ENCODE peak calls at places on chromosomes 5 and 9, in four cellular contexts. C is cardiac muscle cell; Y is fibroblast of mammary gland; F is CD8-positive, alpha-beta T cell. N is an unnamed sample.

GRCh38 chr9:80797427-80797825 is 891.9 kb downstream of the TLE1 start:
- DNase-seq in C (no peak), Y (no peak), F (no peak), N (no peak)

GRCh38 chr9:128390813-128391711 is 19.9 kb downstream of the URM1 start:
- DNase-seq in C (no peak), Y (no peak), F (no peak), N (no peak)

GRCh38 chr5:126499742-126500396 is 76.7 kb downstream of the GRAMD2B start:
- DNase-seq in C (peak; percentile 39), Y (peak; percentile 34), F (peak; percentile 34), N (no peak)

GRCh38 chr9:88694625-88695024 is 159.6 kb downstream of the NXNL2 start:
- DNase-seq in C (peak; percentile 36), Y (peak; percentile 49), F (no peak), N (no peak)

GRCh38 chr5:130324953-130325671 is 420.8 kb downstream of the CHSY3 start:
- DNase-seq in C (no peak), Y (no peak), F (no peak), N (no peak)

GRCh38 chr5:83253731-83254130 is 176.4 kb downstream of the XRCC4 start:
- DNase-seq in C (no peak), Y (peak; percentile 3), F (no peak), N (no peak)

GRCh38 chr9:20403346-20403745 is 219.0 kb downstream of the MLLT3 start:
- DNase-seq in C (no peak), Y (no peak), F (no peak), N (no peak)

GRCh38 chr9:88747768-88748167 is 212.8 kb downstream of the NXNL2 start:
- DNase-seq in C (peak; percentile 93), Y (peak; percentile 99), F (no peak), N (no peak)

GRCh38 chr9:126916909-126917308 is 2.3 kb downstream of the RALGPS1 start:
- DNase-seq in C (no peak), Y (no peak), F (no peak), N (no peak)

GRCh38 chr5:56565693-56566092 is 249.7 kb upstream of the MAP3K1 start:
- DNase-seq in C (no peak), Y (no peak), F (no peak), N (no peak)

GRCh38 chr5:91146905-91147600 is 236.1 kb downstream of the ARRDC3 start:
- DNase-seq in C (peak; percentile 66), Y (no peak), F (no peak), N (no peak)

GRCh38 chr5:314676-315487 is 6.6 kb upstream of the AHRR start:
- DNase-seq in C (no peak), Y (no peak), F (no peak), N (no peak)

GRCh38 chr5:112263469-112263868 is 155.6 kb downstream of the EPB41L4A start:
- DNase-seq in C (no peak), Y (no peak), F (no peak), N (no peak)

GRCh38 chr5:60540855-60541805 is 158.8 kb downstream of the DEPDC1B start:
- DNase-seq in C (peak; percentile 88), Y (peak; percentile 72), F (peak; percentile 28), N (no peak)

GRCh38 chr9:112295174-112295573 is 38.2 kb downstream of the PTBP3 start:
- DNase-seq in C (no peak), Y (no peak), F (no peak), N (no peak)

GRCh38 chr5:125870271-125870670 is 552.9 kb upstream of the GRAMD2B start:
- DNase-seq in C (no peak), Y (peak; percentile 89), F (no peak), N (no peak)

GRCh38 chr5:149367249-149367971 is 9.6 kb downstream of the PCYOX1L start:
- DNase-seq in C (peak; percentile 78), Y (peak; percentile 69), F (peak; percentile 46), N (peak; percentile 73)

GRCh38 chr9:83934569-83935275 is 13.5 kb upstream of the KIF27 start:
- DNase-seq in C (peak; percentile 75), Y (peak; percentile 83), F (no peak), N (no peak)

GRCh38 chr5:151092750-151093149 is 11.9 kb upstream of the TNIP1 start:
- DNase-seq in C (peak; percentile 67), Y (peak; percentile 84), F (no peak), N (no peak)

GRCh38 chr5:75274486-75274885 is 37.8 kb upstream of the ANKRD31 start:
- DNase-seq in C (no peak), Y (no peak), F (no peak), N (no peak)

GRCh38 chr5:54295658-54296276 is 14.6 kb downstream of the ARL15 start:
- DNase-seq in C (no peak), Y (no peak), F (no peak), N (no peak)

GRCh38 chr5:141869514-141869913 is 8.7 kb downstream of the PCDH1 start:
- DNase-seq in C (no peak), Y (no peak), F (no peak), N (no peak)

GRCh38 chr9:71944754-71945409 is 33.4 kb downstream of the C9orf85 start:
- DNase-seq in C (no peak), Y (peak; percentile 16), F (no peak), N (no peak)

GRCh38 chr5:170151105-170151831 is 45.6 kb downstream of the FOXI1 start:
- DNase-seq in C (peak; percentile 91), Y (peak; percentile 9), F (no peak), N (peak; percentile 65)

GRCh38 chr5:172854451-172854871 is 20.4 kb downstream of the ERGIC1 start:
- DNase-seq in C (no peak), Y (peak; percentile 82), F (peak; percentile 73), N (no peak)

GRCh38 chr5:173231996-173232498 is 3.0 kb downstream of the NKX2-5 start:
- DNase-seq in C (no peak), Y (no peak), F (no peak), N (no peak)

GRCh38 chr5:126182901-126183695 is 240.1 kb upstream of the GRAMD2B start:
- DNase-seq in C (no peak), Y (no peak), F (no peak), N (no peak)

GRCh38 chr9:123834907-123835562 is 94.9 kb downstream of the DENND1A start:
- DNase-seq in C (peak; percentile 57), Y (no peak), F (no peak), N (no peak)

GRCh38 chr5:172437445-172438303 is 16.7 kb downstream of the SH3PXD2B start:
- DNase-seq in C (peak; percentile 93), Y (peak; percentile 96), F (no peak), N (peak; percentile 63)

GRCh38 chr9:132717326-132717945 is 47.2 kb downstream of the GTF3C4 start:
- DNase-seq in C (no peak), Y (no peak), F (no peak), N (no peak)

GRCh38 chr5:171405615-171406014 is 13.8 kb upstream of the FGF18 start:
- DNase-seq in C (peak; percentile 35), Y (peak; percentile 52), F (no peak), N (no peak)

GRCh38 chr9:72772641-72773040 is 180.2 kb downstream of the ALDH1A1 start:
- DNase-seq in C (no peak), Y (no peak), F (no peak), N (no peak)

DNA sequence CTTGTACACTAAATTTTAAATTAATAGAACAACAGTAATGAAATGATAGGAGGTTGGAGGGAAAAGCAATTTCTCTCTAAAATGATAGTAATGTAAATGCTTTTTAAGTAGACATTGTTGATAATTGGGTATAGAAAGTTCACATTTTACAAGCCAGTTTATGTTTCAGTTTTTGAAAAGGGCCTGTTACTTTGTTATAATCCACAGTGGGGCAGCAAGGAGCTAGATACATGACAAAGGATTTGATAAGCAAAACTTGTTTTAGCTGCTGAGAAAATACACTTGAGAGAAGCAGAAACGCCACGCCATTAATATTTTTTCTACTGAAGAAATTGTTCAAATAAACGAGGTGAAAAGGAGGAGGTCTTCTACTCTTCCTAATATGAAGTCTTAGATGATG is 30.2 kb downstream of the SREK1 start:
- DNase-seq in C (peak; percentile 61), Y (peak; percentile 53), F (no peak), N (no peak)
- TF ChIP-seq CTCF in C (peak; percentile 55), Y (peak; percentile 53), F (no peak), N (no peak)

DNA sequence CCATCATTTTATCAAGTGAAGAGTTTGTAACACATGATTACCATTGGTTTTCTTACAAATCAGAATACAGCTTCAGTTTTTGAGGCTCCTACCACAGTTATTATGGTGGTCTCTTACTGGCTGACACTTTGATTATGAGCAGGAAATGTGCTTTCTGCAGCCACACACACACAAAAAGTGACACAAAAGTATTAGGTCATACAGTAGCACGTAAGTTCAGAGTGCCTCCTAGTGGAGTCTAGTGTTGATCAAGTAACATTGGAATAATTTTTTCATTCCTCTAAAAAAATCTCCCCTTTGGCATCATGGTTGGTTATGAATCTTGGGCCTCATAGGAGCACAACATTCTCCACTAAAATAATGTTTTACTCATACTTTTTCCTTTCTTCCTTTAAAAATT is 37.6 kb downstream of the PAM start:
- DNase-seq in C (peak; percentile 22), Y (peak; percentile 56), F (no peak), N (no peak)
- TF ChIP-seq CTCF in C (peak; percentile 31), Y (peak; percentile 48), F (no peak), N (no peak)

GRCh38 chr5:134524219-134524825 is 1.1 kb upstream of the JADE2 start:
- DNase-seq in C (peak; percentile 88), Y (peak; percentile 72), F (peak; percentile 80), N (peak; percentile 50)

GRCh38 chr5:134523543-134524136 is 1.8 kb upstream of the JADE2 start:
- DNase-seq in C (no peak), Y (no peak), F (no peak), N (no peak)

GRCh38 chr5:134525687-134526482 is 415 bp downstream of the JADE2 start:
- DNase-seq in C (peak; percentile 90), Y (peak; percentile 75), F (peak; percentile 82), N (peak; percentile 59)

GRCh38 chr5:134526483-134527155 is 1.1 kb downstream of the JADE2 start:
- DNase-seq in C (peak; percentile 38), Y (peak; percentile 57), F (peak; percentile 69), N (peak; percentile 58)

GRCh38 chr5:134524826-134525686 is at the start of gene JADE2:
- DNase-seq in C (peak; percentile 82), Y (peak; percentile 70), F (peak; percentile 93), N (peak; percentile 45)
- TF ChIP-seq CTCF in C (no peak), Y (no peak), F (no peak), N (no peak)

DNA sequence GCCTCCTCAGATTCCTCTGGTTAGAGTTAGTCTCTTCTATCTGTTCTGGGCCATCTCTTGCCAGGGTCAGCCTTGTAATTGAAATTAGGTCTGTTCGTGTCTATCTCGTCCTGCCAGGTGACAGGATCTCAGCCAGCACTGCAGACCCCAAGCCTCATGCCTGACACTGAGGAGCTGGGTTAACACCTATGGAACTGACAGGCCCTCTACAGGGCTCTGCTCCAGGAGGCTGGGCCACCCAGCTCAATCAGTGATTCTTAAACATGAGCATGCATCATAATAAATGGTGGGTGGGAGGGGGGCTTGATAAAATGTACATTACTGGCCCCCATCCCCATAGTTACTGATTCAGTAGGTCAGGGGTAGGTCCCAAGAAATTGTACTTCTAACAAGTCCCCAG is 103.4 kb downstream of the PSD2 start:
- DNase-seq in C (no peak), Y (no peak), F (no peak), N (no peak)
- TF ChIP-seq CTCF in C (no peak), Y (no peak), F (no peak), N (no peak)

DNA sequence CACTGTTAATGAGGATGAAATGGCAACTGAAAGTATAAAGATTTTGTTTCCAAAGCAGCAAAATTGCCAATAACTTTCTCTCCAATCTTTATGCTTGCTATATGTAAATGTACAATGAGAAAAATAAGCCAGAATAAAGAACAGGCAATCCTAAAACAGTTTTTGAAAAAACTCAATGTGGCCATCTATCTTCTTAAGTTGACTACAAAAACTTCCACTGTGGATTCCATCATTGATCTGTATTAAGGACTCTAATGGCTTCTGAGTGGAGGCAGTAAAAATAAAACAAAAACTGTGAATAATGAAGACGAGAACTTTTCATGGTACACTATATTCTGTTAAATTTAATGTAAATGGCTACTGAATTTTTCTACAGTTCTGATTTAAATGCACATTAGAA is 382.9 kb downstream of the TMEM232 start:
- DNase-seq in C (peak; percentile 27), Y (no peak), F (no peak), N (no peak)
- TF ChIP-seq CTCF in C (peak; percentile 16), Y (no peak), F (no peak), N (no peak)

N was measured in mesothelial cell of epicardium.